ENCODE peak calls at places on chromosomes 3 and 15, in five cellular contexts. I is esophagus muscularis mucosa, A is adipocyte, E is breast epithelium, W is cardiac muscle cell. X is an unnamed sample. For H3K4me1, the result is how much of the 10 kb centered on the place peaks cover.

GRCh38 chr15:77012868-77013267 is 17.9 kb downstream of the PSTPIP1 start:
- DNase-seq in A (no peak), I (no peak), E (no peak), W (no peak), X (no peak)

GRCh38 chr15:96086164-96086563 is 244.3 kb upstream of the NR2F2 start:
- DNase-seq in A (no peak), W (no peak), E (no peak), I (no peak), X (no peak)

GRCh38 chr15:80760971-80761370 is 18.2 kb upstream of the CEMIP start:
- DNase-seq in W (no peak), I (no peak), E (no peak), A (no peak), X (no peak)

GRCh38 chr3:77370413-77370812 is 330.5 kb downstream of the ROBO2 start:
- DNase-seq in E (no peak), A (peak), W (no peak), I (no peak), X (no peak)

GRCh38 chr3:20622304-20622703 is 436.3 kb upstream of the SGO1 start:
- DNase-seq in A (peak), W (no peak), I (no peak), E (no peak), X (no peak)

GRCh38 chr3:72426618-72427397 is 421.4 kb downstream of the SHQ1 start:
- DNase-seq in I (no peak), W (no peak), A (no peak), E (no peak), X (no peak)

GRCh38 chr3:66196633-66197032 is 24.2 kb upstream of the SLC25A26 start:
- DNase-seq in W (no peak), A (peak), E (no peak), I (no peak), X (no peak)

GRCh38 chr3:46874430-46874829 is 3.1 kb upstream of the PTH1R start:
- DNase-seq in I (no peak), A (no peak), E (no peak), W (peak), X (no peak)

GRCh38 chr15:40108061-40108854 is 421 bp downstream of the BMF start:
- DNase-seq in E (no peak), I (no peak), A (peak), W (peak), X (peak)

GRCh38 chr3:168752339-168752738 is 656.6 kb upstream of the GOLIM4 start:
- DNase-seq in A (no peak), I (no peak), W (peak), E (no peak), X (no peak)

GRCh38 chr3:56929809-56930615 is 128.3 kb upstream of the ARHGEF3 start:
- DNase-seq in E (no peak), A (peak), W (no peak), I (no peak), X (no peak)

GRCh38 chr15:52005748-52006701 is 13.0 kb upstream of the MAPK6 start:
- DNase-seq in E (no peak), W (no peak), A (no peak), I (no peak), X (no peak)

GRCh38 chr3:130705501-130705900 is 41.1 kb downstream of the PIK3R4 start:
- DNase-seq in A (no peak), E (no peak), W (no peak), I (no peak), X (no peak)

GRCh38 chr15:93771429-93772020 is 459.8 kb upstream of the MCTP2 start:
- DNase-seq in E (no peak), W (no peak), I (no peak), A (no peak), X (no peak)

GRCh38 chr3:52779011-52779410 is 1.6 kb downstream of the ITIH1 start:
- DNase-seq in A (no peak), E (no peak), I (no peak), W (no peak), X (no peak)

GRCh38 chr15:31306036-31306425 is 20.6 kb upstream of the KLF13 start:
- DNase-seq in I (peak), E (no peak), A (no peak), W (no peak), X (no peak)

GRCh38 chr15:52326758-52327157 is 31.2 kb upstream of the MYO5C start:
- DNase-seq in E (no peak), W (no peak), I (no peak), A (peak), X (no peak)

GRCh38 chr3:158961911-158962310 is 160.1 kb downstream of the MFSD1 start:
- DNase-seq in E (no peak), W (no peak), I (no peak), A (no peak), X (no peak)

GRCh38 chr3:183581496-183582155 is 26.1 kb upstream of the KLHL6 start:
- DNase-seq in E (no peak), A (no peak), W (no peak), I (no peak), X (no peak)

GRCh38 chr15:86942285-86942684 is 862.6 kb downstream of the AGBL1 start:
- DNase-seq in W (no peak), I (no peak), A (no peak), E (no peak), X (no peak)

GRCh38 chr3:101518421-101518871 is 5.4 kb upstream of the SENP7 start:
- DNase-seq in W (no peak), E (no peak), I (no peak), A (no peak), X (no peak)

GRCh38 chr3:33440328-33440577 is at the start of gene UBP1:
- DNase-seq in E (no peak), W (no peak), I (no peak), A (no peak), X (no peak)

GRCh38 chr15:101039461-101039860 is 120.3 kb downstream of the LRRK1 start:
- DNase-seq in I (no peak), W (no peak), A (no peak), E (no peak), X (peak)

GRCh38 chr3:50210510-50211367 is 5.7 kb downstream of the SLC38A3 start:
- DNase-seq in I (no peak), A (no peak), E (no peak), W (no peak), X (peak)

GRCh38 chr3:39189648-39190269 is 2.6 kb downstream of the XIRP1 start:
- DNase-seq in A (peak), W (peak), E (peak), I (no peak), X (peak)

GRCh38 chr3:38585791-38586420 is 63.6 kb downstream of the SCN5A start:
- DNase-seq in I (peak), A (no peak), W (no peak), E (no peak), X (no peak)

GRCh38 chr3:159852821-159853505 is 135.7 kb upstream of the IL12A start:
- DNase-seq in E (peak), A (peak), W (peak), I (no peak), X (no peak)

GRCh38 chr3:119557874-119558264 is 1.5 kb downstream of the CD80 start:
- DNase-seq in E (no peak), A (no peak), W (no peak), I (no peak), X (no peak)

GRCh38 chr3:115388825-115389224 is 234.5 kb upstream of the GAP43 start:
- DNase-seq in A (no peak), E (no peak), I (no peak), W (no peak), X (no peak)

GRCh38 chr3:111434941-111435622 is 106.9 kb upstream of the CD96 start:
- DNase-seq in A (no peak), I (no peak), W (no peak), E (no peak), X (no peak)

DNA sequence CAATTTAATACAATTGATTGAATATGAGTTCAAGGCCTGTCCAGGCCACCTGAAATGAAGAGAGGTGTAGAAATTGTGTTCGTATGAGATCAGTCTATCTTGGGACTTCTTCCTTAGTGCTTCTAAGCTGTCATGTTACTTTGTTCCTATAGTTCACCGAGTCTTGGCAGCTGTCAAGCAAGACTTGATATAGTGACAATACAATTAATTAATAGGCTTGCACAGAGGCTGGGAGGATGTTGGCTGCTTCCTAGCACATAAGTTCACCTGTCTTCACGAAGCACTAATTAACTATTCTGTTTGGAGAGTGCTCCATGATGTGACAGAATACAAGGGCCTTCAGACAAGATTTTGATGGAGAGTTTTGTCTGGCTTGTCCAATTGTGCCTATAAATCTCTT is 103.7 kb upstream of the CD96 start:
- DNase-seq in E (no peak), I (no peak), A (no peak), W (no peak), X (no peak)
- H3K4me1 ChIP-seq in E (under half), I (under half), A (under half), W (under half), X (under half)

GRCh38 chr3:58337190-58337589 is 4.5 kb downstream of the PXK start:
- DNase-seq in I (no peak), W (no peak), E (no peak), A (no peak), X (no peak)

GRCh38 chr3:58334013-58334321 is 1.3 kb downstream of the PXK start:
- DNase-seq in W (no peak), A (peak), E (no peak), I (no peak), X (no peak)

GRCh38 chr3:58335432-58335947 is 2.8 kb downstream of the PXK start:
- DNase-seq in I (no peak), A (no peak), W (no peak), E (no peak), X (no peak)

GRCh38 chr3:58333206-58334012 is 717 bp downstream of the PXK start:
- DNase-seq in E (peak), I (no peak), W (peak), A (peak), X (peak)

GRCh38 chr3:58336135-58336882 is 3.6 kb downstream of the PXK start:
- DNase-seq in W (no peak), I (no peak), A (peak), E (no peak), X (no peak)
- H3K4me1 ChIP-seq in W (under half), I (under half), A (under half), E (under half), X (under half)

GRCh38 chr3:12659316-12660015 is 4.5 kb downstream of the RAF1 start:
- DNase-seq in I (no peak), E (no peak), A (peak), W (no peak), X (no peak)

GRCh38 chr3:12660196-12660595 is 3.7 kb downstream of the RAF1 start:
- DNase-seq in W (no peak), E (no peak), A (no peak), I (no peak), X (no peak)

GRCh38 chr3:12656850-12657249 is 7.1 kb downstream of the RAF1 start:
- DNase-seq in W (no peak), A (no peak), I (no peak), E (no peak), X (no peak)

GRCh38 chr3:12656193-12656592 is 7.7 kb downstream of the RAF1 start:
- DNase-seq in E (no peak), I (no peak), W (no peak), A (no peak), X (no peak)

GRCh38 chr3:12658593-12659058 is 5.3 kb downstream of the RAF1 start:
- DNase-seq in W (peak), I (no peak), E (no peak), A (peak), X (no peak)
- H3K4me1 ChIP-seq in W (under half), I (half or more), E (under half), A (half or more), X (under half)

DNA sequence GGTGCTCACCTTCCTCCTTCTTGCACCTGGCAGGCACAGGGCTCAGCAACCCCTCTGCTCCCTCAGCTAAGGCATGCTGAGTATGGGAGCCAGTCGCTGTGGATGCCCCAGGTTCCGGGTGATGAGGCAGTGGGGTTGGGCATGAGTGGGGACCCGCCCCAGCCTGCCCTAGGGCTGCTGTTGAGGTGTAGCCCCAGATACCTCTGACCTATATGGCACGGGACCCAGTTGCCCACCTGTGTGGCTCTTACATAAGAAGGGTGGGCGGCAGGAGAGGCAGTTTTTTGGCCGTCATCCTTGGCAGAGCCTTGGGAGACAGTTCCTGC is 21.0 kb downstream of the ACSBG1 start:
- DNase-seq in W (no peak), I (no peak), A (no peak), E (no peak), X (no peak)
- H3K4me1 ChIP-seq in W (under half), I (under half), A (half or more), E (under half), X (under half)

GRCh38 chr15:68610825-68611224 is 32.0 kb downstream of the CORO2B start:
- DNase-seq in A (no peak), W (no peak), E (no peak), I (no peak), X (no peak)
- H3K4me1 ChIP-seq in A (half or more), W (under half), E (under half), I (under half), X (under half)

X was measured in colonic mucosa.